ENCODE peak calls at places on chromosomes 11 and 22, in six cellular contexts. S, V, L, B, I and J are unnamed samples.

GRCh38 chr22:45638197-45638596 is 33.4 kb upstream of the ATXN10 start:
- DNase-seq in S (no peak), V (no peak), L (no peak), B (no peak), I (no peak), J (no peak)

GRCh38 chr11:35355102-35355749 is 64.1 kb downstream of the SLC1A2 start:
- DNase-seq in S (no peak), V (no peak), L (no peak), B (no peak), I (no peak), J (no peak)

GRCh38 chr11:130782361-130783221 is 133.7 kb downstream of the SNX19 start:
- DNase-seq in S (peak), V (no peak), L (peak), B (no peak), I (peak), J (peak)

GRCh38 chr11:117096140-117096972 is 1.9 kb downstream of the SIK3 start:
- DNase-seq in S (no peak), V (peak), L (no peak), B (no peak), I (peak), J (no peak)

GRCh38 chr11:116648229-116649174 is 124.3 kb downstream of the BUD13 start:
- DNase-seq in S (no peak), V (peak), L (no peak), B (no peak), I (no peak), J (no peak)

GRCh38 chr22:46941958-46942815 is 179.7 kb downstream of the TBC1D22A start:
- DNase-seq in S (no peak), V (no peak), L (peak), B (no peak), I (no peak), J (no peak)

GRCh38 chr11:103824116-103824515 is 212.3 kb upstream of the DDI1 start:
- DNase-seq in S (no peak), V (no peak), L (no peak), B (no peak), I (no peak), J (no peak)

GRCh38 chr11:1744879-1745700 is 5.3 kb downstream of the IFITM10 start:
- DNase-seq in S (no peak), V (no peak), L (no peak), B (no peak), I (no peak), J (no peak)

GRCh38 chr11:125275905-125276634 is 111.5 kb downstream of the PKNOX2 start:
- DNase-seq in S (peak), V (no peak), L (no peak), B (no peak), I (no peak), J (no peak)

GRCh38 chr11:1751999-1752906 is 1.9 kb upstream of the IFITM10 start:
- DNase-seq in S (no peak), V (no peak), L (no peak), B (no peak), I (no peak), J (no peak)

GRCh38 chr11:77201991-77202841 is 74.2 kb downstream of the MYO7A start:
- DNase-seq in S (no peak), V (no peak), L (no peak), B (no peak), I (no peak), J (peak)

GRCh38 chr11:121964591-121964990 is 151.4 kb downstream of the BLID start:
- DNase-seq in S (peak), V (no peak), L (no peak), B (no peak), I (no peak), J (no peak)
- TF ChIP-seq CTCF in S (no peak), V (no peak), L (no peak), B (no peak), I (no peak), J (no peak)

GRCh38 chr11:63671322-63672155 is at the start of gene ATL3:
- DNase-seq in S (peak), V (peak), L (peak), B (peak), I (peak), J (peak)
- TF ChIP-seq CTCF in S (peak), V (no peak), L (no peak), B (no peak), I (no peak), J (no peak)

GRCh38 chr22:23750744-23751440 is at the start of gene ZNF70:
- DNase-seq in S (peak), V (peak), L (peak), B (peak), I (peak), J (peak)
- TF ChIP-seq CTCF in S (peak), V (no peak), L (no peak), B (no peak), I (peak), J (peak)

GRCh38 chr22:43946391-43946680 is 8.9 kb upstream of the SAMM50 start:
- DNase-seq in S (no peak), V (no peak), L (no peak), B (no peak), I (peak), J (no peak)
- TF ChIP-seq CTCF in S (no peak), V (no peak), L (no peak), B (no peak), I (no peak), J (no peak)

DNA sequence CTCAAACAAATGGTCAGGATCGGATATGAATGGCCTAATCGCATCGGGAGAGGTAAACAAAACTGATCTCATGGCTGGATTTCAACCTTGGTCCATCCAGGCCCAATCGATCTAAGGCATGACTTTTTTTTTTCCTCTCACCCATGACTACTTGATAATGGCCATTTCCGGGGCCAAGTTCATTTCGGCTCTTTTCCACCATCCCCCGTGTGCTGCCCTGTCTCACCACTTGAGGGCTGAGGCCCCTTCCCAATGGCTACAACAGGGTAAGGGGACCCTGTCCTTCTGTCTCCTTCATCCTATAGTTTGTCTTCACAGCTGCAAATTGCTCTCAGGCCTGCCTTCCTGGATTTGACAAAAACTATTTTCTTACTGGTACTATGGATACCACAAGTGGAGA is 26.7 kb downstream of the GRAP2 start:
- DNase-seq in S (no peak), V (peak), L (no peak), B (no peak), I (no peak), J (no peak)
- TF ChIP-seq CTCF in S (no peak), V (peak), L (no peak), B (peak), I (peak), J (peak)